ENCODE peak calls at places on chromosomes 7 and 10, in ten cellular contexts. One of them, this sample, is unnamed.

GRCh38 chr10:17847586-17848296 is 38.6 kb downstream of the MRC1 start:
- DNase-seq in ovary: no peak
- DNase-seq in cardiac muscle cell: peak; percentile 60
- DNase-seq in testis: no peak
- DNase-seq in colonic mucosa: no peak
- DNase-seq in endodermal cell: peak; percentile 51
- DNase-seq in pancreas: no peak
- DNase-seq in aorta: no peak
- DNase-seq in astrocyte: no peak
- DNase-seq in endothelial cell of umbilical vein: peak; percentile 31
- DNase-seq in this sample: no peak

GRCh38 chr10:68087338-68088029 is 12.4 kb upstream of the HERC4 start:
- DNase-seq in ovary: no peak
- DNase-seq in cardiac muscle cell: no peak
- DNase-seq in testis: no peak
- DNase-seq in colonic mucosa: no peak
- DNase-seq in endodermal cell: peak; percentile 63
- DNase-seq in pancreas: no peak
- DNase-seq in aorta: no peak
- DNase-seq in astrocyte: no peak
- DNase-seq in endothelial cell of umbilical vein: no peak
- DNase-seq in this sample: no peak

GRCh38 chr7:41222704-41223103 is 480.2 kb downstream of the INHBA start:
- DNase-seq in ovary: no peak
- DNase-seq in cardiac muscle cell: no peak
- DNase-seq in testis: no peak
- DNase-seq in colonic mucosa: no peak
- DNase-seq in endodermal cell: no peak
- DNase-seq in pancreas: no peak
- DNase-seq in aorta: no peak
- DNase-seq in astrocyte: peak; percentile 55
- DNase-seq in endothelial cell of umbilical vein: peak; percentile 37
- DNase-seq in this sample: no peak

GRCh38 chr7:113071465-113071864 is 15.2 kb downstream of the GPR85 start:
- DNase-seq in ovary: no peak
- DNase-seq in cardiac muscle cell: no peak
- DNase-seq in testis: peak; percentile 25
- DNase-seq in colonic mucosa: no peak
- DNase-seq in endodermal cell: no peak
- DNase-seq in pancreas: no peak
- DNase-seq in aorta: no peak
- DNase-seq in astrocyte: peak; percentile 10
- DNase-seq in endothelial cell of umbilical vein: no peak
- DNase-seq in this sample: no peak

GRCh38 chr7:70312336-70312735 is 714.1 kb downstream of the AUTS2 start:
- DNase-seq in ovary: no peak
- DNase-seq in cardiac muscle cell: no peak
- DNase-seq in testis: no peak
- DNase-seq in colonic mucosa: no peak
- DNase-seq in endodermal cell: no peak
- DNase-seq in pancreas: no peak
- DNase-seq in aorta: no peak
- DNase-seq in astrocyte: no peak
- DNase-seq in endothelial cell of umbilical vein: no peak
- DNase-seq in this sample: no peak

GRCh38 chr7:33278095-33278494 is 148.7 kb downstream of the BBS9 start:
- DNase-seq in ovary: no peak
- DNase-seq in cardiac muscle cell: no peak
- DNase-seq in testis: no peak
- DNase-seq in colonic mucosa: no peak
- DNase-seq in endodermal cell: no peak
- DNase-seq in pancreas: no peak
- DNase-seq in aorta: no peak
- DNase-seq in astrocyte: no peak
- DNase-seq in endothelial cell of umbilical vein: no peak
- DNase-seq in this sample: no peak

GRCh38 chr10:26528048-26528447 is 89.9 kb downstream of the APBB1IP start:
- DNase-seq in ovary: no peak
- DNase-seq in cardiac muscle cell: no peak
- DNase-seq in testis: no peak
- DNase-seq in colonic mucosa: no peak
- DNase-seq in endodermal cell: no peak
- DNase-seq in pancreas: no peak
- DNase-seq in aorta: no peak
- DNase-seq in astrocyte: no peak
- DNase-seq in endothelial cell of umbilical vein: no peak
- DNase-seq in this sample: no peak

GRCh38 chr10:98338896-98339295 is 70.9 kb upstream of the LOXL4 start:
- DNase-seq in ovary: no peak
- DNase-seq in cardiac muscle cell: no peak
- DNase-seq in testis: no peak
- DNase-seq in colonic mucosa: no peak
- DNase-seq in endodermal cell: no peak
- DNase-seq in pancreas: no peak
- DNase-seq in aorta: no peak
- DNase-seq in astrocyte: no peak
- DNase-seq in endothelial cell of umbilical vein: no peak
- DNase-seq in this sample: no peak

GRCh38 chr7:17516768-17517167 is 218.3 kb downstream of the AHR start:
- DNase-seq in ovary: no peak
- DNase-seq in cardiac muscle cell: no peak
- DNase-seq in testis: no peak
- DNase-seq in colonic mucosa: no peak
- DNase-seq in endodermal cell: no peak
- DNase-seq in pancreas: no peak
- DNase-seq in aorta: no peak
- DNase-seq in astrocyte: peak; percentile 45
- DNase-seq in endothelial cell of umbilical vein: no peak
- DNase-seq in this sample: no peak

GRCh38 chr7:128299109-128299514 is 44.6 kb downstream of the RBM28 start:
- DNase-seq in ovary: no peak
- DNase-seq in cardiac muscle cell: no peak
- DNase-seq in testis: no peak
- DNase-seq in colonic mucosa: no peak
- DNase-seq in endodermal cell: peak; percentile 69
- DNase-seq in pancreas: no peak
- DNase-seq in aorta: no peak
- DNase-seq in astrocyte: no peak
- DNase-seq in endothelial cell of umbilical vein: no peak
- DNase-seq in this sample: peak; percentile 57

GRCh38 chr10:115945696-115946445 is 327.1 kb downstream of the GFRA1 start:
- DNase-seq in ovary: no peak
- DNase-seq in cardiac muscle cell: no peak
- DNase-seq in testis: no peak
- DNase-seq in colonic mucosa: no peak
- DNase-seq in endodermal cell: no peak
- DNase-seq in pancreas: no peak
- DNase-seq in aorta: no peak
- DNase-seq in astrocyte: peak; percentile 9
- DNase-seq in endothelial cell of umbilical vein: no peak
- DNase-seq in this sample: no peak

GRCh38 chr10:19412531-19412930 is 363.9 kb downstream of the MALRD1 start:
- DNase-seq in ovary: no peak
- DNase-seq in cardiac muscle cell: peak; percentile 43
- DNase-seq in testis: peak; percentile 62
- DNase-seq in colonic mucosa: no peak
- DNase-seq in endodermal cell: peak; percentile 49
- DNase-seq in pancreas: no peak
- DNase-seq in aorta: no peak
- DNase-seq in astrocyte: peak; percentile 12
- DNase-seq in endothelial cell of umbilical vein: no peak
- DNase-seq in this sample: no peak

GRCh38 chr10:45386657-45387056 is 12.6 kb downstream of the ALOX5 start:
- DNase-seq in ovary: no peak
- DNase-seq in cardiac muscle cell: no peak
- DNase-seq in testis: no peak
- DNase-seq in colonic mucosa: no peak
- DNase-seq in endodermal cell: no peak
- DNase-seq in pancreas: no peak
- DNase-seq in aorta: no peak
- DNase-seq in astrocyte: no peak
- DNase-seq in endothelial cell of umbilical vein: no peak
- DNase-seq in this sample: no peak

GRCh38 chr7:73382938-73383503 is 50.6 kb upstream of the FZD9 start:
- DNase-seq in ovary: no peak
- DNase-seq in cardiac muscle cell: no peak
- DNase-seq in testis: no peak
- DNase-seq in colonic mucosa: no peak
- DNase-seq in endodermal cell: no peak
- DNase-seq in pancreas: no peak
- DNase-seq in aorta: no peak
- DNase-seq in astrocyte: no peak
- DNase-seq in endothelial cell of umbilical vein: no peak
- DNase-seq in this sample: no peak

GRCh38 chr10:74932648-74933047 is 106.2 kb downstream of the KAT6B start:
- DNase-seq in ovary: peak; percentile 65
- DNase-seq in cardiac muscle cell: no peak
- DNase-seq in testis: peak; percentile 64
- DNase-seq in colonic mucosa: no peak
- DNase-seq in endodermal cell: no peak
- DNase-seq in pancreas: peak; percentile 17
- DNase-seq in aorta: peak; percentile 81
- DNase-seq in astrocyte: no peak
- DNase-seq in endothelial cell of umbilical vein: no peak
- DNase-seq in this sample: no peak

GRCh38 chr7:149823191-149823630 is 15.0 kb upstream of the ZNF862 start:
- DNase-seq in ovary: no peak
- DNase-seq in cardiac muscle cell: no peak
- DNase-seq in testis: no peak
- DNase-seq in colonic mucosa: no peak
- DNase-seq in endodermal cell: no peak
- DNase-seq in pancreas: no peak
- DNase-seq in aorta: peak; percentile 49
- DNase-seq in astrocyte: no peak
- DNase-seq in endothelial cell of umbilical vein: no peak
- DNase-seq in this sample: no peak

GRCh38 chr10:42874713-42875387 is 92.3 kb downstream of the BMS1 start:
- DNase-seq in ovary: no peak
- DNase-seq in cardiac muscle cell: no peak
- DNase-seq in testis: no peak
- DNase-seq in colonic mucosa: no peak
- DNase-seq in endodermal cell: peak; percentile 35
- DNase-seq in pancreas: no peak
- DNase-seq in aorta: peak; percentile 72
- DNase-seq in astrocyte: no peak
- DNase-seq in endothelial cell of umbilical vein: no peak
- DNase-seq in this sample: no peak

GRCh38 chr7:35697414-35698175 is 2.7 kb upstream of the HERPUD2 start:
- DNase-seq in ovary: no peak
- DNase-seq in cardiac muscle cell: no peak
- DNase-seq in testis: no peak
- DNase-seq in colonic mucosa: no peak
- DNase-seq in endodermal cell: no peak
- DNase-seq in pancreas: no peak
- DNase-seq in aorta: no peak
- DNase-seq in astrocyte: peak; percentile 54
- DNase-seq in endothelial cell of umbilical vein: peak; percentile 60
- DNase-seq in this sample: no peak

GRCh38 chr7:99024066-99024465 is 119.8 kb downstream of the SMURF1 start:
- DNase-seq in ovary: no peak
- DNase-seq in cardiac muscle cell: no peak
- DNase-seq in testis: no peak
- DNase-seq in colonic mucosa: no peak
- DNase-seq in endodermal cell: no peak
- DNase-seq in pancreas: no peak
- DNase-seq in aorta: no peak
- DNase-seq in astrocyte: no peak
- DNase-seq in endothelial cell of umbilical vein: no peak
- DNase-seq in this sample: no peak

GRCh38 chr7:26399747-26400146 is 108.1 kb downstream of the SNX10 start:
- DNase-seq in ovary: no peak
- DNase-seq in cardiac muscle cell: no peak
- DNase-seq in testis: no peak
- DNase-seq in colonic mucosa: no peak
- DNase-seq in endodermal cell: no peak
- DNase-seq in pancreas: no peak
- DNase-seq in aorta: no peak
- DNase-seq in astrocyte: no peak
- DNase-seq in endothelial cell of umbilical vein: no peak
- DNase-seq in this sample: no peak
- H3K27me3 ChIP-seq in ovary: no peaks in the 10 kb centered on the region
- H3K27me3 ChIP-seq in cardiac muscle cell: no peaks in the 10 kb centered on the region
- H3K27me3 ChIP-seq in testis: no peaks in the 10 kb centered on the region
- H3K27me3 ChIP-seq in colonic mucosa: no peaks in the 10 kb centered on the region
- H3K27me3 ChIP-seq in endodermal cell: peaks cover 35% of the 10 kb centered on the region
- H3K27me3 ChIP-seq in pancreas: no peaks in the 10 kb centered on the region
- H3K27me3 ChIP-seq in aorta: no peaks in the 10 kb centered on the region
- H3K27me3 ChIP-seq in astrocyte: no peaks in the 10 kb centered on the region
- H3K27me3 ChIP-seq in endothelial cell of umbilical vein: no peaks in the 10 kb centered on the region
- H3K27me3 ChIP-seq in this sample: no peaks in the 10 kb centered on the region

GRCh38 chr10:132188331-132188730 is 1.6 kb downstream of the DPYSL4 start:
- DNase-seq in ovary: no peak
- DNase-seq in cardiac muscle cell: no peak
- DNase-seq in testis: no peak
- DNase-seq in colonic mucosa: no peak
- DNase-seq in endodermal cell: no peak
- DNase-seq in pancreas: no peak
- DNase-seq in aorta: no peak
- DNase-seq in astrocyte: no peak
- DNase-seq in endothelial cell of umbilical vein: no peak
- DNase-seq in this sample: no peak
- H3K27me3 ChIP-seq in ovary: peaks cover 5% of the 10 kb centered on the region
- H3K27me3 ChIP-seq in cardiac muscle cell: peaks cover 64% of the 10 kb centered on the region
- H3K27me3 ChIP-seq in testis: no peaks in the 10 kb centered on the region
- H3K27me3 ChIP-seq in colonic mucosa: peaks cover 33% of the 10 kb centered on the region
- H3K27me3 ChIP-seq in endodermal cell: peaks cover 67% of the 10 kb centered on the region
- H3K27me3 ChIP-seq in pancreas: no peaks in the 10 kb centered on the region
- H3K27me3 ChIP-seq in aorta: no peaks in the 10 kb centered on the region
- H3K27me3 ChIP-seq in astrocyte: peaks cover 21% of the 10 kb centered on the region
- H3K27me3 ChIP-seq in endothelial cell of umbilical vein: peaks cover 20% of the 10 kb centered on the region
- H3K27me3 ChIP-seq in this sample: peaks cover 67% of the 10 kb centered on the region

GRCh38 chr10:52357986-52358385 is 43.9 kb downstream of the DKK1 start:
- DNase-seq in ovary: no peak
- DNase-seq in cardiac muscle cell: no peak
- DNase-seq in testis: no peak
- DNase-seq in colonic mucosa: no peak
- DNase-seq in endodermal cell: no peak
- DNase-seq in pancreas: no peak
- DNase-seq in aorta: no peak
- DNase-seq in astrocyte: peak; percentile 22
- DNase-seq in endothelial cell of umbilical vein: no peak
- DNase-seq in this sample: no peak
- H3K27me3 ChIP-seq in ovary: no peaks in the 10 kb centered on the region
- H3K27me3 ChIP-seq in cardiac muscle cell: no peaks in the 10 kb centered on the region
- H3K27me3 ChIP-seq in testis: no peaks in the 10 kb centered on the region
- H3K27me3 ChIP-seq in colonic mucosa: no peaks in the 10 kb centered on the region
- H3K27me3 ChIP-seq in endodermal cell: no peaks in the 10 kb centered on the region
- H3K27me3 ChIP-seq in pancreas: no peaks in the 10 kb centered on the region
- H3K27me3 ChIP-seq in aorta: no peaks in the 10 kb centered on the region
- H3K27me3 ChIP-seq in astrocyte: no peaks in the 10 kb centered on the region
- H3K27me3 ChIP-seq in endothelial cell of umbilical vein: no peaks in the 10 kb centered on the region
- H3K27me3 ChIP-seq in this sample: no peaks in the 10 kb centered on the region

DNA sequence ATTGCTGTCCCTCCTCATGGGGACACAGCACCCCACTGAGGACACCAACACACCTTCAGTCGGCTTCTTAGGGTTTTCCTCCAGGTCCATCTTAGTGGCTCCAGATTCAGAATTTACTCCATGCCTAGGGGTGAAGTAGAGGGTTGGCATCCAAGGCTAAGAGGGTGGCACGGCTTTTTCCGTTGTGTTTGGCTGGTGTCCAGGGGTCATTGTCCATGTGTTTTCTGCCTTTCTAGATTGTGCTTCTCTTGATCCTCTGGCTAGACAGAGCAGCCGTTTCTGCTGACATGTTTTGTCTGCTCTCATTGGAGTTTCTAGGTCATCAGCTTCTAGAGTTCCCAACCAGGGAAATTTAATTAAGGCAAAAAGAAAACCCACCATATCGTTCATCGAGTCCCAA is 291.6 kb upstream of the CELF2 start:
- DNase-seq in ovary: no peak
- DNase-seq in cardiac muscle cell: no peak
- DNase-seq in testis: no peak
- DNase-seq in colonic mucosa: peak; percentile 19
- DNase-seq in endodermal cell: no peak
- DNase-seq in pancreas: no peak
- DNase-seq in aorta: no peak
- DNase-seq in astrocyte: no peak
- DNase-seq in endothelial cell of umbilical vein: peak; percentile 8
- DNase-seq in this sample: no peak
- H3K27me3 ChIP-seq in ovary: no peaks in the 10 kb centered on the region
- H3K27me3 ChIP-seq in cardiac muscle cell: no peaks in the 10 kb centered on the region
- H3K27me3 ChIP-seq in testis: no peaks in the 10 kb centered on the region
- H3K27me3 ChIP-seq in colonic mucosa: no peaks in the 10 kb centered on the region
- H3K27me3 ChIP-seq in endodermal cell: no peaks in the 10 kb centered on the region
- H3K27me3 ChIP-seq in pancreas: no peaks in the 10 kb centered on the region
- H3K27me3 ChIP-seq in aorta: no peaks in the 10 kb centered on the region
- H3K27me3 ChIP-seq in astrocyte: no peaks in the 10 kb centered on the region
- H3K27me3 ChIP-seq in endothelial cell of umbilical vein: no peaks in the 10 kb centered on the region
- H3K27me3 ChIP-seq in this sample: no peaks in the 10 kb centered on the region